ENCODE peak calls at places on chromosomes 6 and 20, in five cellular contexts. B, X, V, D and R are unnamed samples.

GRCh38 chr6:107275330-107275865 is 160.1 kb upstream of the BEND3 start:
- DNase-seq in B (no peak), X (no peak), V (no peak), D (no peak), R (no peak)

GRCh38 chr6:158026054-158026900 is 44.6 kb downstream of the SYNJ2 start:
- DNase-seq in B (peak; percentile 78), X (peak; percentile 95), V (peak; percentile 50), D (peak; percentile 99), R (peak; percentile 91)

GRCh38 chr6:142744836-142745235 is 200.1 kb downstream of the HIVEP2 start:
- DNase-seq in B (no peak), X (no peak), V (no peak), D (peak; percentile 59), R (no peak)

GRCh38 chr6:108438918-108439317 is 121.8 kb upstream of the FOXO3 start:
- DNase-seq in B (no peak), X (no peak), V (no peak), D (peak; percentile 18), R (no peak)

GRCh38 chr6:153125032-153125431 is 6.0 kb downstream of the RGS17 start:
- DNase-seq in B (no peak), X (no peak), V (no peak), D (no peak), R (no peak)

GRCh38 chr6:44179648-44180047 is 21.0 kb downstream of the CAPN11 start:
- DNase-seq in B (no peak), X (no peak), V (no peak), D (no peak), R (peak; percentile 59)

GRCh38 chr20:3109350-3110302 is 25.1 kb upstream of the AVP start:
- DNase-seq in B (no peak), X (no peak), V (no peak), D (no peak), R (no peak)

GRCh38 chr20:44066645-44067606 is 120.1 kb downstream of the JPH2 start:
- DNase-seq in B (no peak), X (no peak), V (no peak), D (no peak), R (peak; percentile 72)

GRCh38 chr20:63980317-63980805 is 571 bp upstream of the PRPF6 start:
- DNase-seq in B (no peak), X (no peak), V (no peak), D (no peak), R (no peak)

GRCh38 chr6:144215402-144215931 is 65.2 kb downstream of the STX11 start:
- DNase-seq in B (peak; percentile 44), X (no peak), V (no peak), D (peak; percentile 70), R (peak; percentile 81)

GRCh38 chr20:50077818-50078601 is 34.9 kb downstream of the UBE2V1 start:
- DNase-seq in B (no peak), X (no peak), V (no peak), D (no peak), R (peak; percentile 53)

GRCh38 chr20:52104546-52105044 is 87.0 kb downstream of the ZFP64 start:
- DNase-seq in B (no peak), X (no peak), V (peak; percentile 88), D (peak; percentile 49), R (no peak)

GRCh38 chr6:98824163-98824906 is 10.0 kb upstream of the POU3F2 start:
- DNase-seq in B (no peak), X (no peak), V (peak; percentile 65), D (no peak), R (peak; percentile 75)

GRCh38 chr20:8454137-8454712 is 322.2 kb downstream of the PLCB1 start:
- DNase-seq in B (no peak), X (peak; percentile 60), V (peak; percentile 66), D (peak; percentile 97), R (no peak)

GRCh38 chr6:56144538-56145324 is 102.6 kb downstream of the COL21A1 start:
- DNase-seq in B (no peak), X (no peak), V (no peak), D (peak; percentile 88), R (no peak)

GRCh38 chr6:63644668-63645326 is 9.2 kb downstream of the PHF3 start:
- DNase-seq in B (no peak), X (no peak), V (no peak), D (peak; percentile 89), R (no peak)

GRCh38 chr6:70124882-70125535 is 177.9 kb downstream of the COL9A1 start:
- DNase-seq in B (peak; percentile 13), X (no peak), V (no peak), D (peak; percentile 85), R (no peak)

GRCh38 chr6:124974770-124975377 is 12.6 kb downstream of the RNF217 start:
- DNase-seq in B (no peak), X (no peak), V (no peak), D (no peak), R (no peak)

GRCh38 chr20:56517211-56517610 is 7.3 kb upstream of the FAM209A start:
- DNase-seq in B (no peak), X (no peak), V (no peak), D (no peak), R (peak; percentile 49)

GRCh38 chr6:81814365-81815109 is 62.1 kb upstream of the TENT5A start:
- DNase-seq in B (no peak), X (no peak), V (no peak), D (peak; percentile 75), R (no peak)

GRCh38 chr6:45423111-45423900 is 45.6 kb upstream of the SUPT3H start:
- DNase-seq in B (peak; percentile 33), X (peak; percentile 51), V (peak; percentile 66), D (peak; percentile 70), R (peak; percentile 89)

DNA sequence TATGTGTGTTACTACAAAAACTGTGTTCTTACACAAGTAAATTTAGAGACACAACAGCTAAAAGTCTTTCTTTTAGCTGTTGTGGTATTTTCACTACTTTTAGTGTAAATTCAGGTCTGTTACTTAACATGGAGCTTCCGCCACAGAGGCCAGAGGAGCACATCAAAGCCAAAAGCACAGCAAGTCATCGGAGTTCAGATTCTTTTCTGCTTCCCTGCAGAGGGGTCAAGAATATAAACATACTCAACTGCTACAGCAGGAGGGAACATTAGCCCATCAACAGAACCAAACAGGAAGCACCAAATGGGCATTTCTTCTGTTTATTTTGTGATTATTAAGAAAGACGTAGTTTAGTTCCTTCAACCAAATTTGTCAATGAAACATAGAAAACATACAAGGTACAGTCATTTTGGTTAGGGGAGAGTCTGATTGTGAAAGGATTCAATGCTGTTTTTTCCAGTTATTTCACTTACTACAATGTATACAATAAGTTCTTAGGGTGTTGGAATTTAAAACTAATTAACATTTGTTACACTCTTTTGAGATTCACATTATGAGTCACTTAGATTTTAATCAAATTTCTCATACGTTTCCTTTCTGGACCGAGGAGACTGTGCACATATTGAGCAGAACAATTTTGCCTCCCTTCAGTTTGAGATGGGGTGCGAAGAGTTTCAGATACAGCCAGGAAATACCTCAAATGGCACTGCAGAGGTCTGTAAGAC is 42.8 kb upstream of the DSE start:
- DNase-seq in B (no peak), X (no peak), V (peak; percentile 81), D (no peak), R (no peak)
- H3K4me1 ChIP-seq in B (peaks cover 6% of the 10 kb centered on the region), X (no peaks in the 10 kb centered on the region), V (peaks cover 64% of the 10 kb centered on the region), D (peaks cover 37% of the 10 kb centered on the region), R (no peaks in the 10 kb centered on the region)

DNA sequence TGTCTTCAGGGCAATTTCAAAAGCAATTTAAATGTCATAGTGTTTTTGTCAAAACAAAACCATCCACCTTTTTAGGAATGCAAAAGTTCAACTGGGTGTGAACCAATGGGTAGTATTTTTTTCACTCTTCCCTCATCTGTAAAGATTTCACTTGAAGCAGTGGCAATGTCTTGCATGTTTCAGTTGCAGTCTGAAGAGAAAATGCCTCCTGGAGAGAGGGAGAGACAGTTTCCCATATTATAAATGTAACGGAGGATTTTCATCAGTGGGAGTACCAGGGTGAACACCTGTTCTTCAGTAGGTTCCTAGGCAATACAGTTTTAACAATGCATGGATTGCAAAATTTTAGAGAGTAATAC is 3.3 kb downstream of the FOXQ1 start:
- DNase-seq in B (no peak), X (no peak), V (no peak), D (no peak), R (no peak)
- H3K27ac ChIP-seq in B (no peak overlapping the region), X (no peak overlapping the region), V (no peak overlapping the region), D (no peak overlapping the region), R (no peak overlapping the region)

GRCh38 chr20:37758332-37758731 is 64.5 kb downstream of the CTNNBL1 start:
- DNase-seq in B (no peak), X (no peak), V (peak; percentile 84), D (no peak), R (no peak)

GRCh38 chr20:37759761-37760209 is 66.0 kb downstream of the CTNNBL1 start:
- DNase-seq in B (no peak), X (no peak), V (no peak), D (no peak), R (no peak)

GRCh38 chr20:37764333-37764935 is 70.6 kb downstream of the CTNNBL1 start:
- DNase-seq in B (no peak), X (no peak), V (no peak), D (peak; percentile 25), R (no peak)

GRCh38 chr20:37760322-37760721 is 66.5 kb downstream of the CTNNBL1 start:
- DNase-seq in B (no peak), X (no peak), V (no peak), D (no peak), R (no peak)

GRCh38 chr20:37763105-37763504 is 69.3 kb downstream of the CTNNBL1 start:
- DNase-seq in B (no peak), X (no peak), V (no peak), D (no peak), R (no peak)
- H3K4me1 ChIP-seq in B (no peaks in the 10 kb centered on the region), X (no peaks in the 10 kb centered on the region), V (no peaks in the 10 kb centered on the region), D (no peaks in the 10 kb centered on the region), R (no peaks in the 10 kb centered on the region)

GRCh38 chr6:79453558-79454042 is 83.6 kb downstream of the LCA5 start:
- DNase-seq in B (no peak), X (no peak), V (no peak), D (peak; percentile 84), R (no peak)
- H3K27ac ChIP-seq in B (no peak overlapping the region), X (no peak overlapping the region), V (no peak overlapping the region), D (peak overlapping the region; percentile 62), R (no peak overlapping the region)

GRCh38 chr6:137817219-137817618 is 49.8 kb upstream of the TNFAIP3 start:
- DNase-seq in B (no peak), X (no peak), V (no peak), D (no peak), R (no peak)

GRCh38 chr6:137816688-137817087 is 50.4 kb upstream of the TNFAIP3 start:
- DNase-seq in B (no peak), X (no peak), V (no peak), D (no peak), R (no peak)

GRCh38 chr6:137819740-137820139 is 47.3 kb upstream of the TNFAIP3 start:
- DNase-seq in B (no peak), X (no peak), V (no peak), D (no peak), R (no peak)

GRCh38 chr6:137820425-137820824 is 46.6 kb upstream of the TNFAIP3 start:
- DNase-seq in B (no peak), X (no peak), V (no peak), D (peak; percentile 32), R (no peak)

GRCh38 chr6:137818440-137818839 is 48.6 kb upstream of the TNFAIP3 start:
- DNase-seq in B (no peak), X (no peak), V (no peak), D (no peak), R (no peak)
- H3K4me1 ChIP-seq in B (peaks cover 36% of the 10 kb centered on the region), X (peaks cover 14% of the 10 kb centered on the region), V (no peaks in the 10 kb centered on the region), D (peaks cover 12% of the 10 kb centered on the region), R (peaks cover 19% of the 10 kb centered on the region)

DNA sequence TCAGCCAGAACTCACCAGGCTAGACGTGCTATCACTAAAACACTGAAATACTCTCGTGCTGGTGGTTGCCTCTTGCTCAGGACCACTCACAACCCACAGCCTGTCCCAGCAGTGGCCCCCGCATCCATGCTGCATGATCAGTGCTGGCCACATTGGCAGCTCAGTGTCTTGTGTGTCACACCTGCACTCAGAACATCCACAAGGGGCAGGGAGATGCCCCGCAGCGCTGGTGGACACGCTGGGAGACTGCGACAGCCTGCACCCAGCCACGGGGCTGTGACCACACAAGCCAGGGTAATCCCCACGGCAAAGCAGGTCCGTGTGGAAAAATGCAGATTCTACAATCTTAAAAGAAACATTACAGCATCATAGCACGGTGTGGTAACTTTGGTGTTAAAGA is 23.9 kb upstream of the APMAP start:
- DNase-seq in B (peak; percentile 6), X (peak; percentile 32), V (no peak), D (no peak), R (peak; percentile 70)
- H3K27ac ChIP-seq in B (no peak overlapping the region), X (no peak overlapping the region), V (no peak overlapping the region), D (no peak overlapping the region), R (no peak overlapping the region)